ENCODE peak calls at places on chromosomes 3 and 15, in six cellular contexts. R is hepatocyte, S is keratinocyte, T is GM23248, Q is K562, D is HCT116. U is an unnamed sample.

GRCh38 chr3:161977063-161977462 is 480.5 kb downstream of the OTOL1 start:
- DNase-seq in R (no peak), S (no peak), T (peak; percentile 61), Q (no peak), D (no peak), U (peak; percentile 50)

GRCh38 chr3:27714101-27714526 is 8.0 kb downstream of the EOMES start:
- DNase-seq in R (no peak), S (no peak), T (no peak), Q (no peak), D (no peak), U (no peak)

GRCh38 chr3:172089250-172089649 is 49.9 kb downstream of the FNDC3B start:
- DNase-seq in R (no peak), S (no peak), T (peak; percentile 79), Q (no peak), D (no peak), U (peak; percentile 61)

GRCh38 chr3:167575000-167575399 is 78.7 kb downstream of the WDR49 start:
- DNase-seq in R (no peak), S (no peak), T (no peak), Q (no peak), D (no peak), U (no peak)

GRCh38 chr3:11214451-11214987 is 57.7 kb upstream of the ATG7 start:
- DNase-seq in R (no peak), S (no peak), T (no peak), Q (no peak), D (no peak), U (no peak)

GRCh38 chr3:87333393-87333892 is 57.1 kb upstream of the POU1F1 start:
- DNase-seq in R (peak; percentile 27), S (peak; percentile 26), T (peak; percentile 88), Q (peak; percentile 7), D (peak; percentile 79), U (peak; percentile 91)

GRCh38 chr3:71512544-71512943 is 71.0 kb downstream of the FOXP1 start:
- DNase-seq in R (no peak), S (no peak), T (no peak), Q (no peak), D (no peak), U (no peak)

GRCh38 chr3:155603302-155603701 is 141.6 kb downstream of the PLCH1 start:
- DNase-seq in R (no peak), S (no peak), T (no peak), Q (no peak), D (no peak), U (no peak)

GRCh38 chr3:4395448-4395847 is 71.6 kb downstream of the SUMF1 start:
- DNase-seq in R (no peak), S (no peak), T (peak; percentile 21), Q (no peak), D (no peak), U (no peak)

GRCh38 chr3:113531826-113532697 is at the start of gene SIDT1:
- DNase-seq in R (peak; percentile 56), S (no peak), T (peak; percentile 42), Q (peak; percentile 5), D (no peak), U (no peak)

GRCh38 chr3:185405243-185405642 is 42.3 kb downstream of the MAP3K13 start:
- DNase-seq in R (no peak), S (no peak), T (peak; percentile 17), Q (no peak), D (no peak), U (no peak)

GRCh38 chr15:92803852-92804609 is 96.1 kb upstream of the CHD2 start:
- DNase-seq in R (peak; percentile 92), S (peak; percentile 98), T (peak; percentile 99), Q (peak; percentile 96), D (peak; percentile 99), U (peak; percentile 100)

GRCh38 chr15:70252056-70252935 is 154.6 kb upstream of the TLE3 start:
- DNase-seq in R (no peak), S (no peak), T (no peak), Q (no peak), D (no peak), U (no peak)

GRCh38 chr3:52326976-52327375 is 10.9 kb downstream of the DNAH1 start:
- DNase-seq in R (no peak), S (no peak), T (no peak), Q (no peak), D (no peak), U (no peak)

GRCh38 chr3:58116985-58117384 is 93.8 kb downstream of the DNASE1L3 start:
- DNase-seq in R (no peak), S (no peak), T (peak; percentile 21), Q (no peak), D (no peak), U (peak; percentile 15)

GRCh38 chr3:3316523-3316922 is 137.0 kb upstream of the CRBN start:
- DNase-seq in R (no peak), S (no peak), T (no peak), Q (no peak), D (no peak), U (no peak)

GRCh38 chr3:188268336-188268735 is 114.4 kb downstream of the LPP start:
- DNase-seq in R (no peak), S (no peak), T (no peak), Q (no peak), D (no peak), U (no peak)

GRCh38 chr3:194608981-194609380 is 24.2 kb downstream of the TMEM44 start:
- DNase-seq in R (no peak), S (no peak), T (no peak), Q (no peak), D (no peak), U (no peak)

GRCh38 chr15:76197703-76198455 is 113.4 kb downstream of the ETFA start:
- DNase-seq in R (no peak), S (no peak), T (peak; percentile 64), Q (no peak), D (peak; percentile 51), U (peak; percentile 35)

GRCh38 chr15:101327147-101327740 is 32.2 kb upstream of the SNRPA1 start:
- DNase-seq in R (peak; percentile 4), S (no peak), T (no peak), Q (no peak), D (no peak), U (no peak)

GRCh38 chr3:173045770-173046382 is 95.2 kb downstream of the SPATA16 start:
- DNase-seq in R (no peak), S (no peak), T (peak; percentile 30), Q (peak; percentile 26), D (no peak), U (peak; percentile 6)

GRCh38 chr15:31934821-31935220 is 95.5 kb upstream of the CHRNA7 start:
- DNase-seq in R (no peak), S (no peak), T (peak; percentile 13), Q (no peak), D (no peak), U (no peak)

GRCh38 chr3:105067361-105067760 is 299.3 kb upstream of the ALCAM start:
- DNase-seq in R (no peak), S (no peak), T (no peak), Q (no peak), D (no peak), U (no peak)

GRCh38 chr3:109927726-109928125 is 590.4 kb upstream of the DPPA4 start:
- DNase-seq in R (no peak), S (no peak), T (peak; percentile 22), Q (no peak), D (no peak), U (peak; percentile 22)

GRCh38 chr3:109926376-109926775 is 589.0 kb upstream of the DPPA4 start:
- DNase-seq in R (no peak), S (no peak), T (peak; percentile 7), Q (no peak), D (no peak), U (peak; percentile 63)

GRCh38 chr3:109924196-109924595 is 586.9 kb upstream of the DPPA4 start:
- DNase-seq in R (no peak), S (no peak), T (peak; percentile 3), Q (no peak), D (no peak), U (no peak)

GRCh38 chr3:109930592-109930991 is 593.2 kb upstream of the DPPA4 start:
- DNase-seq in R (no peak), S (no peak), T (peak; percentile 13), Q (no peak), D (no peak), U (peak; percentile 21)

GRCh38 chr3:109927161-109927560 is 589.8 kb upstream of the DPPA4 start:
- DNase-seq in R (peak; percentile 50), S (peak; percentile 63), T (peak; percentile 97), Q (no peak), D (peak; percentile 98), U (peak; percentile 94)
- H2AFZ ChIP-seq in R (no peak overlapping the region), S (peak overlapping the region; percentile 36), T (peak overlapping the region; percentile 41), Q (no peak overlapping the region), D (no peak overlapping the region), U (no peak overlapping the region)

GRCh38 chr3:69547457-69548014 is 161.6 kb upstream of the FRMD4B start:
- DNase-seq in R (no peak), S (no peak), T (no peak), Q (no peak), D (no peak), U (no peak)

GRCh38 chr3:69541059-69541471 is 155.2 kb upstream of the FRMD4B start:
- DNase-seq in R (peak; percentile 31), S (peak; percentile 81), T (no peak), Q (no peak), D (no peak), U (no peak)

GRCh38 chr3:69541823-69542264 is 156.0 kb upstream of the FRMD4B start:
- DNase-seq in R (peak; percentile 10), S (no peak), T (peak; percentile 2), Q (no peak), D (no peak), U (no peak)

GRCh38 chr3:69542265-69543079 is 156.6 kb upstream of the FRMD4B start:
- DNase-seq in R (peak; percentile 35), S (no peak), T (peak; percentile 4), Q (no peak), D (no peak), U (peak; percentile 2)

GRCh38 chr3:69543080-69543429 is 157.2 kb upstream of the FRMD4B start:
- DNase-seq in R (no peak), S (no peak), T (no peak), Q (no peak), D (no peak), U (no peak)
- H3K4me2 ChIP-seq in R (peak overlapping the region; percentile 83), S (peak overlapping the region; percentile 77), T (no peak overlapping the region), Q (no peak overlapping the region), D (no peak overlapping the region), U (no peak overlapping the region)

GRCh38 chr3:149395107-149396089 is 17.9 kb upstream of the TM4SF1 start:
- DNase-seq in R (peak; percentile 66), S (no peak), T (peak; percentile 49), Q (no peak), D (no peak), U (peak; percentile 83)

GRCh38 chr3:149400645-149401044 is 23.2 kb upstream of the TM4SF1 start:
- DNase-seq in R (no peak), S (no peak), T (no peak), Q (no peak), D (no peak), U (peak; percentile 66)

GRCh38 chr3:149397528-149397927 is 20.1 kb upstream of the TM4SF1 start:
- DNase-seq in R (no peak), S (no peak), T (no peak), Q (no peak), D (no peak), U (no peak)

GRCh38 chr3:149396476-149396875 is 19.0 kb upstream of the TM4SF1 start:
- DNase-seq in R (no peak), S (no peak), T (no peak), Q (no peak), D (no peak), U (no peak)

GRCh38 chr3:149398296-149398695 is 20.8 kb upstream of the TM4SF1 start:
- DNase-seq in R (no peak), S (no peak), T (no peak), Q (no peak), D (no peak), U (no peak)
- H3K36me3 ChIP-seq in R (no peaks in the 10 kb centered on the region), S (no peaks in the 10 kb centered on the region), T (no peaks in the 10 kb centered on the region), Q (no peaks in the 10 kb centered on the region), D (no peaks in the 10 kb centered on the region), U (no peaks in the 10 kb centered on the region)

GRCh38 chr15:40481671-40482070 is 10.9 kb downstream of the CHST14 start:
- DNase-seq in R (no peak), S (no peak), T (peak; percentile 8), Q (no peak), D (no peak), U (peak; percentile 1)
- H2AFZ ChIP-seq in R (no peak overlapping the region), S (no peak overlapping the region), T (no peak overlapping the region), Q (no peak overlapping the region), D (no peak overlapping the region), U (no peak overlapping the region)